ENCODE peak calls at places on chromosomes 16 and 17, in eight cellular contexts. One of them, this sample, is unnamed.
A peak's percentile ranks its signal among the peaks of the same experiment; 100 is the strongest.

GRCh38 chr17:40461774-40462342 is 18.6 kb downstream of the IGFBP4 start:
- DNase-seq in T47D: no peak
- DNase-seq in IMR-90: no peak
- DNase-seq in activated CD8-positive, alpha-beta memory T cell treated with anti-CD3 and anti-CD28 coated beads, Interleukin-2, amount 10 ng/mL, durations not matched to agents 7 days and 5 days: no peak
- DNase-seq in kidney tubule cell: no peak
- DNase-seq in T-cell: no peak
- DNase-seq in activated T-helper 1 cell treated with Interleukin-2 at 50 U/mL for 16 hours: no peak
- DNase-seq in GM13977: no peak
- DNase-seq in this sample: no peak

GRCh38 chr17:63984651-63985386 is 12.1 kb upstream of the SCN4A start:
- DNase-seq in T47D: no peak
- DNase-seq in IMR-90: peak; percentile 91
- DNase-seq in activated CD8-positive, alpha-beta memory T cell treated with anti-CD3 and anti-CD28 coated beads, Interleukin-2, amount 10 ng/mL, durations not matched to agents 7 days and 5 days: peak; percentile 67
- DNase-seq in kidney tubule cell: peak; percentile 76
- DNase-seq in T-cell: peak; percentile 27
- DNase-seq in activated T-helper 1 cell treated with Interleukin-2 at 50 U/mL for 16 hours: peak; percentile 35
- DNase-seq in GM13977: no peak
- DNase-seq in this sample: peak; percentile 58

GRCh38 chr16:27726621-27727275 is 176.8 kb downstream of the KATNIP start:
- DNase-seq in T47D: no peak
- DNase-seq in IMR-90: peak; percentile 53
- DNase-seq in activated CD8-positive, alpha-beta memory T cell treated with anti-CD3 and anti-CD28 coated beads, Interleukin-2, amount 10 ng/mL, durations not matched to agents 7 days and 5 days: no peak
- DNase-seq in kidney tubule cell: no peak
- DNase-seq in T-cell: no peak
- DNase-seq in activated T-helper 1 cell treated with Interleukin-2 at 50 U/mL for 16 hours: no peak
- DNase-seq in GM13977: no peak
- DNase-seq in this sample: no peak

GRCh38 chr16:79613009-79613408 is 12.5 kb upstream of the MAF start:
- DNase-seq in T47D: no peak
- DNase-seq in IMR-90: no peak
- DNase-seq in activated CD8-positive, alpha-beta memory T cell treated with anti-CD3 and anti-CD28 coated beads, Interleukin-2, amount 10 ng/mL, durations not matched to agents 7 days and 5 days: no peak
- DNase-seq in kidney tubule cell: peak; percentile 67
- DNase-seq in T-cell: no peak
- DNase-seq in activated T-helper 1 cell treated with Interleukin-2 at 50 U/mL for 16 hours: no peak
- DNase-seq in GM13977: no peak
- DNase-seq in this sample: no peak

GRCh38 chr17:21042434-21043295 is at the start of gene USP22:
- DNase-seq in T47D: no peak
- DNase-seq in IMR-90: no peak
- DNase-seq in activated CD8-positive, alpha-beta memory T cell treated with anti-CD3 and anti-CD28 coated beads, Interleukin-2, amount 10 ng/mL, durations not matched to agents 7 days and 5 days: peak; percentile 67
- DNase-seq in kidney tubule cell: peak; percentile 24
- DNase-seq in T-cell: peak; percentile 33
- DNase-seq in activated T-helper 1 cell treated with Interleukin-2 at 50 U/mL for 16 hours: peak; percentile 93
- DNase-seq in GM13977: peak; percentile 91
- DNase-seq in this sample: no peak

GRCh38 chr17:31858647-31859486 is at the start of gene COPRS:
- DNase-seq in T47D: peak; percentile 91
- DNase-seq in IMR-90: peak; percentile 81
- DNase-seq in activated CD8-positive, alpha-beta memory T cell treated with anti-CD3 and anti-CD28 coated beads, Interleukin-2, amount 10 ng/mL, durations not matched to agents 7 days and 5 days: peak; percentile 87
- DNase-seq in kidney tubule cell: peak; percentile 86
- DNase-seq in T-cell: peak; percentile 79
- DNase-seq in activated T-helper 1 cell treated with Interleukin-2 at 50 U/mL for 16 hours: peak; percentile 73
- DNase-seq in GM13977: peak; percentile 96
- DNase-seq in this sample: peak; percentile 92

GRCh38 chr16:84054271-84054670 is 11.7 kb upstream of the SLC38A8 start:
- DNase-seq in T47D: no peak
- DNase-seq in IMR-90: no peak
- DNase-seq in activated CD8-positive, alpha-beta memory T cell treated with anti-CD3 and anti-CD28 coated beads, Interleukin-2, amount 10 ng/mL, durations not matched to agents 7 days and 5 days: no peak
- DNase-seq in kidney tubule cell: no peak
- DNase-seq in T-cell: no peak
- DNase-seq in activated T-helper 1 cell treated with Interleukin-2 at 50 U/mL for 16 hours: no peak
- DNase-seq in GM13977: peak; percentile 7
- DNase-seq in this sample: no peak

GRCh38 chr17:80964859-80965580 is 26.6 kb upstream of the CHMP6 start:
- DNase-seq in T47D: no peak
- DNase-seq in IMR-90: no peak
- DNase-seq in activated CD8-positive, alpha-beta memory T cell treated with anti-CD3 and anti-CD28 coated beads, Interleukin-2, amount 10 ng/mL, durations not matched to agents 7 days and 5 days: no peak
- DNase-seq in kidney tubule cell: no peak
- DNase-seq in T-cell: no peak
- DNase-seq in activated T-helper 1 cell treated with Interleukin-2 at 50 U/mL for 16 hours: no peak
- DNase-seq in GM13977: no peak
- DNase-seq in this sample: no peak

GRCh38 chr16:12010388-12011251 is 34.1 kb downstream of the SNX29 start:
- DNase-seq in T47D: no peak
- DNase-seq in IMR-90: no peak
- DNase-seq in activated CD8-positive, alpha-beta memory T cell treated with anti-CD3 and anti-CD28 coated beads, Interleukin-2, amount 10 ng/mL, durations not matched to agents 7 days and 5 days: no peak
- DNase-seq in kidney tubule cell: no peak
- DNase-seq in T-cell: no peak
- DNase-seq in activated T-helper 1 cell treated with Interleukin-2 at 50 U/mL for 16 hours: no peak
- DNase-seq in GM13977: no peak
- DNase-seq in this sample: no peak

GRCh38 chr17:5225668-5226457 is 8.8 kb downstream of the SCIMP start:
- DNase-seq in T47D: no peak
- DNase-seq in IMR-90: no peak
- DNase-seq in activated CD8-positive, alpha-beta memory T cell treated with anti-CD3 and anti-CD28 coated beads, Interleukin-2, amount 10 ng/mL, durations not matched to agents 7 days and 5 days: no peak
- DNase-seq in kidney tubule cell: no peak
- DNase-seq in T-cell: peak; percentile 23
- DNase-seq in activated T-helper 1 cell treated with Interleukin-2 at 50 U/mL for 16 hours: no peak
- DNase-seq in GM13977: no peak
- DNase-seq in this sample: no peak